ENCODE peak calls at places on chromosomes 16 and 17, in nine cellular contexts. U, G, W, R, Q, Y, C, L and M are unnamed samples.

GRCh38 chr17:47987240-47987835 is 16.4 kb downstream of the CDK5RAP3 start:
- DNase-seq in Y (no peak), C (no peak), R (no peak), G (no peak), U (no peak), W (peak; percentile 82), Q (no peak), L (no peak), M (no peak)

GRCh38 chr17:83173997-83174858 is 94.8 kb downstream of the METRNL start:
- DNase-seq in L (no peak), C (no peak), U (peak; percentile 90), W (peak; percentile 72), R (no peak), Q (no peak), G (peak; percentile 58), Y (no peak), M (no peak)

GRCh38 chr17:80886641-80887573 is 104.7 kb upstream of the CHMP6 start:
- DNase-seq in W (peak; percentile 73), C (no peak), L (no peak), R (no peak), Q (no peak), U (no peak), Y (no peak), G (no peak), M (no peak)

GRCh38 chr16:1258906-1259759 is 3.3 kb downstream of the TPSD1 start:
- DNase-seq in R (no peak), G (no peak), W (no peak), U (no peak), C (no peak), Q (no peak), Y (no peak), L (no peak), M (no peak)

GRCh38 chr17:62950067-62950466 is 16.0 kb upstream of the TANC2 start:
- DNase-seq in Q (no peak), L (peak; percentile 93), C (no peak), G (no peak), Y (no peak), W (no peak), R (no peak), U (no peak), M (no peak)

GRCh38 chr16:75087040-75087979 is 29.3 kb downstream of the LDHD start:
- DNase-seq in U (peak; percentile 60), R (no peak), C (no peak), Y (no peak), G (no peak), Q (no peak), W (no peak), L (peak; percentile 97), M (no peak)

GRCh38 chr16:56246051-56246817 is 54.9 kb downstream of the GNAO1 start:
- DNase-seq in U (peak; percentile 18), R (no peak), C (no peak), Y (no peak), G (no peak), L (no peak), Q (no peak), W (no peak), M (peak; percentile 76)

GRCh38 chr17:880871-881269 is 98.7 kb downstream of the NXN start:
- DNase-seq in L (no peak), G (no peak), C (no peak), U (no peak), W (no peak), Y (no peak), Q (no peak), R (no peak), M (no peak)

GRCh38 chr17:14203392-14203791 is 33.3 kb downstream of the CDRT15 start:
- DNase-seq in U (no peak), R (no peak), Q (no peak), C (peak; percentile 35), G (no peak), Y (peak; percentile 71), L (peak; percentile 9), W (no peak), M (no peak)

GRCh38 chr17:61467416-61468262 is 15.4 kb downstream of the TBX4 start:
- DNase-seq in Y (no peak), U (no peak), C (no peak), R (no peak), G (no peak), W (peak; percentile 71), L (peak; percentile 58), Q (peak; percentile 59), M (peak; percentile 10)

GRCh38 chr16:22098538-22099255 is 6.4 kb downstream of the VWA3A start:
- DNase-seq in Y (peak; percentile 49), C (no peak), U (peak; percentile 89), L (peak; percentile 55), W (no peak), G (no peak), Q (peak; percentile 56), R (peak; percentile 66), M (no peak)

GRCh38 chr17:28492352-28493310 is 13.5 kb upstream of the FOXN1 start:
- DNase-seq in Q (no peak), C (no peak), R (no peak), G (no peak), W (no peak), U (no peak), L (peak; percentile 9), Y (no peak), M (no peak)

GRCh38 chr17:57110152-57110542 is 25.1 kb downstream of the AKAP1 start:
- DNase-seq in U (no peak), Q (no peak), L (no peak), C (no peak), G (no peak), R (no peak), W (no peak), Y (no peak), M (peak; percentile 13)

GRCh38 chr17:79306688-79307323 is 232.2 kb downstream of the ENGASE start:
- DNase-seq in Y (no peak), R (peak; percentile 81), G (no peak), U (no peak), W (no peak), L (no peak), Q (no peak), C (no peak), M (no peak)

GRCh38 chr16:66427036-66427446 is at the start of gene BEAN1:
- DNase-seq in U (no peak), Q (no peak), L (no peak), R (no peak), G (no peak), Y (no peak), W (no peak), C (no peak), M (no peak)

GRCh38 chr16:87410958-87411357 is 18.8 kb downstream of the MAP1LC3B start:
- DNase-seq in Y (no peak), C (no peak), L (no peak), Q (no peak), W (peak; percentile 60), U (no peak), R (no peak), G (no peak), M (no peak)

GRCh38 chr17:31492880-31493655 is 101.6 kb downstream of the RAB11FIP4 start:
- DNase-seq in Y (no peak), L (no peak), R (no peak), C (peak; percentile 63), W (peak; percentile 90), Q (no peak), U (no peak), G (peak; percentile 93), M (no peak)

GRCh38 chr16:11187522-11187921 is 68.5 kb downstream of the SOCS1 start:
- DNase-seq in L (peak; percentile 55), U (no peak), C (no peak), R (no peak), G (no peak), Y (no peak), Q (no peak), W (no peak), M (no peak)

DNA sequence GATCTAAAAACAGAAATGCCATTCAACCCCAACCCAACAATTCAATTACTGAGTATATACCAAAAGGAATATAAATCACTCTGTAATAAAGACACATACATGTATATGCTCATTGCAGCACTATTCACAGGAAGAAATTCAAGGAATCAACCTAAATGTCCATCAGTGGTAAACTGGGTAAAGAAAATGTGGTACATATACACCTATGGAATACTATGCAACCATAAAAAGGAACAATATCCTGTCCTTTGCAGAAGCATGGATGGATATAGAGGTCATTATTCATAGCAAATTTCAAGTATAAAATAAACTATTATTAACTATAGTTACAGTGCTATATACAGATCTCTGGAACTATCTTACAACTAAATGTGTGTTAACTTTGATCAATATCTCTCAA is 599.3 kb downstream of the CDH11 start:
- DNase-seq in L (no peak), R (no peak), C (no peak), G (no peak), U (no peak), Q (no peak), W (no peak), Y (no peak), M (no peak)
- H3K27ac ChIP-seq in L (no peak overlapping the region), R (no peak overlapping the region), C (no peak overlapping the region), G (no peak overlapping the region), U (no peak overlapping the region), Q (no peak overlapping the region), W (no peak overlapping the region), Y (no peak overlapping the region), M (no peak overlapping the region)

GRCh38 chr17:42672038-42672437 is 4.8 kb downstream of the PLEKHH3 start:
- DNase-seq in L (no peak), G (no peak), R (no peak), Y (no peak), Q (no peak), U (no peak), W (no peak), C (no peak), M (no peak)
- H3K27ac ChIP-seq in L (no peak overlapping the region), G (no peak overlapping the region), R (no peak overlapping the region), Y (no peak overlapping the region), Q (no peak overlapping the region), U (no peak overlapping the region), W (no peak overlapping the region), C (no peak overlapping the region), M (no peak overlapping the region)

GRCh38 chr17:17591408-17592265 is at the start of gene PEMT:
- DNase-seq in W (peak; percentile 97), C (peak; percentile 86), Q (peak; percentile 98), R (peak; percentile 98), G (peak; percentile 96), L (peak; percentile 99), U (peak; percentile 97), Y (peak; percentile 92), M (peak; percentile 98)

GRCh38 chr17:17582372-17582771 is 9.1 kb downstream of the PEMT start:
- DNase-seq in U (peak; percentile 37), G (no peak), R (no peak), Q (no peak), Y (no peak), C (no peak), L (no peak), W (no peak), M (no peak)

GRCh38 chr17:17590141-17590735 is 1.3 kb downstream of the PEMT start:
- DNase-seq in G (no peak), U (no peak), Y (no peak), W (no peak), C (no peak), L (no peak), Q (no peak), R (no peak), M (no peak)

GRCh38 chr17:17590883-17591407 is 563 bp downstream of the PEMT start:
- DNase-seq in U (no peak), L (no peak), W (peak; percentile 82), C (peak; percentile 3), G (no peak), Y (no peak), R (no peak), Q (no peak), M (no peak)

GRCh38 chr17:17587614-17588336 is 3.7 kb downstream of the PEMT start:
- DNase-seq in Y (no peak), W (no peak), G (no peak), L (no peak), Q (no peak), U (no peak), C (no peak), R (no peak), M (no peak)
- H3K27ac ChIP-seq in Y (no peak overlapping the region), W (no peak overlapping the region), G (no peak overlapping the region), L (no peak overlapping the region), Q (no peak overlapping the region), U (no peak overlapping the region), C (no peak overlapping the region), R (no peak overlapping the region), M (no peak overlapping the region)

GRCh38 chr16:89555780-89556179 is 4.7 kb upstream of the RPL13 start:
- DNase-seq in R (no peak), Q (no peak), Y (no peak), L (no peak), W (no peak), U (no peak), C (no peak), G (no peak), M (no peak)
- H3K27ac ChIP-seq in R (no peak overlapping the region), Q (no peak overlapping the region), Y (no peak overlapping the region), L (no peak overlapping the region), W (no peak overlapping the region), U (no peak overlapping the region), C (no peak overlapping the region), G (no peak overlapping the region), M (peak overlapping the region; percentile 79)